ENCODE peak calls at places on chromosome 1, in six cellular contexts. B is HCEC 1CT, X is SJSA1, J is LoVo, R is endothelial cell, E is T follicular helper cell. L is an unnamed sample.

GRCh38 chr1:157400766-157401165 is 151.5 kb downstream of the FCRL5 start:
- DNase-seq in B (no peak), X (no peak), J (no peak), R (no peak), E (no peak), L (no peak)

GRCh38 chr1:23927097-23927496 is 13.9 kb upstream of the CNR2 start:
- DNase-seq in B (no peak), X (no peak), J (no peak), R (no peak), E (no peak), L (no peak)

GRCh38 chr1:205493241-205494085 is 11.0 kb upstream of the CDK18 start:
- DNase-seq in B (peak), X (no peak), J (peak), R (no peak), E (no peak), L (peak)

GRCh38 chr1:114986286-114986685 is 43.3 kb upstream of the TSHB start:
- DNase-seq in B (peak), X (no peak), J (no peak), R (no peak), E (no peak), L (peak)

GRCh38 chr1:26538480-26539412 is 9.2 kb downstream of the RPS6KA1 start:
- DNase-seq in B (peak), X (peak), J (no peak), R (peak), E (peak), L (no peak)

GRCh38 chr1:159000627-159001026 is 9.1 kb upstream of the IFI16 start:
- DNase-seq in B (peak), X (peak), J (no peak), R (peak), E (no peak), L (peak)

GRCh38 chr1:83026745-83027144 is 972.2 kb downstream of the TTLL7 start:
- DNase-seq in B (no peak), X (no peak), J (no peak), R (no peak), E (no peak), L (peak)

GRCh38 chr1:66733348-66734017 is 18.8 kb upstream of the DYNLT5 start:
- DNase-seq in B (peak), X (no peak), J (no peak), R (no peak), E (no peak), L (no peak)

GRCh38 chr1:55262822-55263221 is 47.7 kb upstream of the USP24 start:
- DNase-seq in B (peak), X (no peak), J (no peak), R (no peak), E (no peak), L (peak)

GRCh38 chr1:95013948-95014574 is 58.7 kb downstream of the ALG14 start:
- DNase-seq in B (peak), X (no peak), J (no peak), R (no peak), E (no peak), L (no peak)

GRCh38 chr1:57411262-57411661 is 12.6 kb downstream of the DAB1 start:
- DNase-seq in B (peak), X (no peak), J (peak), R (no peak), E (no peak), L (no peak)

GRCh38 chr1:245310605-245311531 is 156.1 kb downstream of the KIF26B start:
- DNase-seq in B (no peak), X (no peak), J (no peak), R (peak), E (no peak), L (no peak)

GRCh38 chr1:171683826-171684225 is 31.3 kb upstream of the MYOC start:
- DNase-seq in B (no peak), X (no peak), J (no peak), R (no peak), E (no peak), L (no peak)

GRCh38 chr1:208475449-208475848 is 231.3 kb upstream of the PLXNA2 start:
- DNase-seq in B (no peak), X (peak), J (no peak), R (no peak), E (no peak), L (no peak)

GRCh38 chr1:229980009-229980408 is 87.0 kb upstream of the GALNT2 start:
- DNase-seq in B (no peak), X (peak), J (no peak), R (no peak), E (no peak), L (no peak)

GRCh38 chr1:226588484-226588883 is 39.9 kb downstream of the STUM start:
- DNase-seq in B (peak), X (no peak), J (no peak), R (no peak), E (no peak), L (no peak)